ENCODE peak calls at places on chromosomes 4 and X, in seven cellular contexts. One of them, this sample, is unnamed.

GRCh38 chr4:54433686-54434085 is 204.6 kb downstream of the PDGFRA start:
- DNase-seq in iris pigment epithelial cell: peak
- DNase-seq in left kidney: no peak
- DNase-seq in EL: no peak
- DNase-seq in activated gamma-delta T cell treated with Interleukin-2 at 50 U/mL for 16 hours: no peak
- DNase-seq in activated CD4-positive, alpha-beta T cell treated with anti-CD3 and anti-CD28 coated beads, Interleukin-2, amount 10 ng/mL, durations not matched to agents 24 days and 14 days: no peak
- DNase-seq in glomerular endothelial cell: no peak
- DNase-seq in this sample: peak

GRCh38 chrX:70166601-70167590 is 10.4 kb upstream of the DGAT2L6 start:
- DNase-seq in glomerular endothelial cell: no peak
- DNase-seq in left kidney: no peak
- DNase-seq in iris pigment epithelial cell: peak
- DNase-seq in EL: peak
- DNase-seq in activated CD4-positive, alpha-beta T cell treated with anti-CD3 and anti-CD28 coated beads, Interleukin-2, amount 10 ng/mL, durations not matched to agents 24 days and 14 days: peak
- DNase-seq in activated gamma-delta T cell treated with Interleukin-2 at 50 U/mL for 16 hours: no peak
- DNase-seq in this sample: peak

GRCh38 chr4:138614462-138615142 is 372.5 kb upstream of the SLC7A11 start:
- DNase-seq in iris pigment epithelial cell: no peak
- DNase-seq in activated gamma-delta T cell treated with Interleukin-2 at 50 U/mL for 16 hours: no peak
- DNase-seq in glomerular endothelial cell: no peak
- DNase-seq in EL: no peak
- DNase-seq in left kidney: no peak
- DNase-seq in activated CD4-positive, alpha-beta T cell treated with anti-CD3 and anti-CD28 coated beads, Interleukin-2, amount 10 ng/mL, durations not matched to agents 24 days and 14 days: no peak
- DNase-seq in this sample: no peak

GRCh38 chr4:137949746-137950145 is 292.4 kb downstream of the SLC7A11 start:
- DNase-seq in activated gamma-delta T cell treated with Interleukin-2 at 50 U/mL for 16 hours: no peak
- DNase-seq in activated CD4-positive, alpha-beta T cell treated with anti-CD3 and anti-CD28 coated beads, Interleukin-2, amount 10 ng/mL, durations not matched to agents 24 days and 14 days: no peak
- DNase-seq in glomerular endothelial cell: no peak
- DNase-seq in EL: peak
- DNase-seq in iris pigment epithelial cell: peak
- DNase-seq in left kidney: no peak
- DNase-seq in this sample: peak

GRCh38 chr4:134154097-134154496 is 47.5 kb downstream of the PABPC4L start:
- DNase-seq in activated gamma-delta T cell treated with Interleukin-2 at 50 U/mL for 16 hours: no peak
- DNase-seq in glomerular endothelial cell: no peak
- DNase-seq in iris pigment epithelial cell: no peak
- DNase-seq in activated CD4-positive, alpha-beta T cell treated with anti-CD3 and anti-CD28 coated beads, Interleukin-2, amount 10 ng/mL, durations not matched to agents 24 days and 14 days: no peak
- DNase-seq in left kidney: no peak
- DNase-seq in EL: no peak
- DNase-seq in this sample: no peak

GRCh38 chr4:147787204-147787603 is 55.3 kb downstream of the ARHGAP10 start:
- DNase-seq in iris pigment epithelial cell: peak
- DNase-seq in activated gamma-delta T cell treated with Interleukin-2 at 50 U/mL for 16 hours: no peak
- DNase-seq in glomerular endothelial cell: no peak
- DNase-seq in activated CD4-positive, alpha-beta T cell treated with anti-CD3 and anti-CD28 coated beads, Interleukin-2, amount 10 ng/mL, durations not matched to agents 24 days and 14 days: no peak
- DNase-seq in left kidney: peak
- DNase-seq in EL: peak
- DNase-seq in this sample: no peak

GRCh38 chrX:7941390-7942042 is 14.3 kb upstream of the PNPLA4 start:
- DNase-seq in glomerular endothelial cell: no peak
- DNase-seq in activated gamma-delta T cell treated with Interleukin-2 at 50 U/mL for 16 hours: no peak
- DNase-seq in activated CD4-positive, alpha-beta T cell treated with anti-CD3 and anti-CD28 coated beads, Interleukin-2, amount 10 ng/mL, durations not matched to agents 24 days and 14 days: no peak
- DNase-seq in EL: peak
- DNase-seq in iris pigment epithelial cell: peak
- DNase-seq in left kidney: peak
- DNase-seq in this sample: peak

GRCh38 chr4:139988863-139989765 is 164.9 kb downstream of the MAML3 start:
- DNase-seq in left kidney: peak
- DNase-seq in activated CD4-positive, alpha-beta T cell treated with anti-CD3 and anti-CD28 coated beads, Interleukin-2, amount 10 ng/mL, durations not matched to agents 24 days and 14 days: no peak
- DNase-seq in glomerular endothelial cell: peak
- DNase-seq in activated gamma-delta T cell treated with Interleukin-2 at 50 U/mL for 16 hours: no peak
- DNase-seq in iris pigment epithelial cell: peak
- DNase-seq in EL: peak
- DNase-seq in this sample: peak

GRCh38 chr4:90328558-90328957 is 201.4 kb downstream of the CCSER1 start:
- DNase-seq in EL: peak
- DNase-seq in activated CD4-positive, alpha-beta T cell treated with anti-CD3 and anti-CD28 coated beads, Interleukin-2, amount 10 ng/mL, durations not matched to agents 24 days and 14 days: no peak
- DNase-seq in activated gamma-delta T cell treated with Interleukin-2 at 50 U/mL for 16 hours: no peak
- DNase-seq in glomerular endothelial cell: no peak
- DNase-seq in left kidney: peak
- DNase-seq in iris pigment epithelial cell: peak
- DNase-seq in this sample: peak

GRCh38 chr4:164345756-164346155 is 408.2 kb upstream of the SMIM31 start:
- DNase-seq in glomerular endothelial cell: no peak
- DNase-seq in activated gamma-delta T cell treated with Interleukin-2 at 50 U/mL for 16 hours: no peak
- DNase-seq in iris pigment epithelial cell: peak
- DNase-seq in activated CD4-positive, alpha-beta T cell treated with anti-CD3 and anti-CD28 coated beads, Interleukin-2, amount 10 ng/mL, durations not matched to agents 24 days and 14 days: no peak
- DNase-seq in EL: no peak
- DNase-seq in left kidney: no peak
- DNase-seq in this sample: no peak

GRCh38 chr4:62571494-62571893 is 1371.4 kb downstream of the ADGRL3 start:
- DNase-seq in left kidney: peak
- DNase-seq in activated CD4-positive, alpha-beta T cell treated with anti-CD3 and anti-CD28 coated beads, Interleukin-2, amount 10 ng/mL, durations not matched to agents 24 days and 14 days: no peak
- DNase-seq in EL: no peak
- DNase-seq in iris pigment epithelial cell: no peak
- DNase-seq in activated gamma-delta T cell treated with Interleukin-2 at 50 U/mL for 16 hours: no peak
- DNase-seq in glomerular endothelial cell: no peak
- DNase-seq in this sample: no peak

GRCh38 chr4:26467724-26468123 is 22.6 kb downstream of the CCKAR start:
- DNase-seq in left kidney: no peak
- DNase-seq in glomerular endothelial cell: no peak
- DNase-seq in iris pigment epithelial cell: no peak
- DNase-seq in activated CD4-positive, alpha-beta T cell treated with anti-CD3 and anti-CD28 coated beads, Interleukin-2, amount 10 ng/mL, durations not matched to agents 24 days and 14 days: no peak
- DNase-seq in activated gamma-delta T cell treated with Interleukin-2 at 50 U/mL for 16 hours: no peak
- DNase-seq in EL: no peak
- DNase-seq in this sample: no peak

GRCh38 chr4:159012381-159012780 is 90.5 kb upstream of the RAPGEF2 start:
- DNase-seq in left kidney: no peak
- DNase-seq in activated CD4-positive, alpha-beta T cell treated with anti-CD3 and anti-CD28 coated beads, Interleukin-2, amount 10 ng/mL, durations not matched to agents 24 days and 14 days: no peak
- DNase-seq in EL: peak
- DNase-seq in activated gamma-delta T cell treated with Interleukin-2 at 50 U/mL for 16 hours: no peak
- DNase-seq in iris pigment epithelial cell: peak
- DNase-seq in glomerular endothelial cell: no peak
- DNase-seq in this sample: peak

This sample was measured in fibroblast of gingiva.